ENCODE peak calls at places on chromosomes 5 and 9, in eight cellular contexts. S is anterior cingulate cortex, B is COR-L47, J is cerebellum, X is heart right ventricle, N is neural progenitor cell, A is NCI-H2081, E is bronchial epithelial cell. H is an unnamed sample.
A peak's percentile ranks its signal among the peaks of the same experiment; 100 is the strongest.

GRCh38 chr5:139664727-139665351 is 16.7 kb downstream of the CXXC5 start:
- DNase-seq in N (no peak), B (no peak), A (no peak), J (peak; percentile 62), E (no peak), S (no peak), X (no peak), H (no peak)

GRCh38 chr5:135038829-135039525 is 4.9 kb upstream of the PITX1 start:
- DNase-seq in J (no peak), S (no peak), E (peak; percentile 23), X (no peak), A (no peak), N (peak; percentile 46), B (no peak), H (no peak)

GRCh38 chr9:19938990-19939736 is 150.3 kb upstream of the SLC24A2 start:
- DNase-seq in S (no peak), B (no peak), E (peak; percentile 38), A (no peak), N (no peak), J (no peak), X (no peak), H (no peak)

GRCh38 chr5:122183098-122183794 is 53.9 kb downstream of the ZNF474 start:
- DNase-seq in E (peak; percentile 92), B (peak; percentile 54), X (peak; percentile 78), N (no peak), A (no peak), J (no peak), S (peak; percentile 54), H (no peak)

GRCh38 chr5:2686725-2687124 is 64.8 kb downstream of the IRX2 start:
- DNase-seq in A (no peak), J (no peak), B (no peak), N (peak; percentile 23), E (peak; percentile 20), X (no peak), S (no peak), H (no peak)

GRCh38 chr5:131541071-131541470 is 94.0 kb downstream of the RAPGEF6 start:
- DNase-seq in X (no peak), N (no peak), A (no peak), J (no peak), S (no peak), B (no peak), E (no peak), H (no peak)

GRCh38 chr5:108143581-108143980 is 238.3 kb downstream of the FBXL17 start:
- DNase-seq in X (no peak), E (peak; percentile 30), J (no peak), S (no peak), A (no peak), B (no peak), N (no peak), H (no peak)

GRCh38 chr9:129504404-129504803 is 116.5 kb downstream of the C9orf50 start:
- DNase-seq in E (no peak), N (no peak), B (no peak), J (no peak), A (no peak), S (no peak), X (no peak), H (no peak)

GRCh38 chr5:154223320-154223719 is 32.8 kb downstream of the GALNT10 start:
- DNase-seq in N (no peak), S (no peak), E (no peak), A (no peak), X (no peak), J (no peak), B (no peak), H (no peak)

GRCh38 chr9:131704195-131704983 is 35.5 kb downstream of the RAPGEF1 start:
- DNase-seq in E (peak; percentile 65), J (no peak), X (no peak), N (no peak), B (peak; percentile 78), A (peak; percentile 48), S (no peak), H (no peak)

GRCh38 chr5:61631438-61631941 is 299.4 kb downstream of the ZSWIM6 start:
- DNase-seq in B (no peak), E (no peak), S (peak; percentile 89), A (no peak), X (peak; percentile 52), J (peak; percentile 62), N (peak; percentile 23), H (no peak)

GRCh38 chr5:114101153-114101552 is 260.7 kb upstream of the KCNN2 start:
- DNase-seq in X (peak; percentile 45), B (peak; percentile 63), S (no peak), A (peak; percentile 13), N (peak; percentile 69), E (peak; percentile 29), J (no peak), H (peak; percentile 20)

GRCh38 chr9:6870149-6870548 is 112.4 kb downstream of the KDM4C start:
- DNase-seq in B (no peak), X (no peak), A (no peak), S (no peak), N (no peak), J (peak; percentile 20), E (no peak), H (no peak)

GRCh38 chr5:167759411-167759821 is 532.0 kb upstream of the WWC1 start:
- DNase-seq in X (no peak), N (no peak), S (no peak), J (no peak), E (peak; percentile 100), B (no peak), A (no peak), H (no peak)

GRCh38 chr9:77488439-77489126 is 159.5 kb downstream of the GNA14 start:
- DNase-seq in E (peak; percentile 29), J (no peak), X (no peak), B (no peak), S (no peak), N (peak; percentile 45), A (peak; percentile 8), H (no peak)

GRCh38 chr9:18890372-18890771 is 142.6 kb downstream of the SAXO1 start:
- DNase-seq in E (peak; percentile 44), B (no peak), J (no peak), N (no peak), S (no peak), A (no peak), X (no peak), H (no peak)

GRCh38 chr5:118115791-118116190 is 872.6 kb downstream of the DTWD2 start:
- DNase-seq in X (no peak), J (no peak), B (no peak), S (no peak), E (peak; percentile 4), A (no peak), N (no peak), H (no peak)

GRCh38 chr5:176573564-176574296 is 24.6 kb downstream of the CDHR2 start:
- DNase-seq in J (peak; percentile 81), X (peak; percentile 62), N (peak; percentile 75), E (no peak), S (peak; percentile 18), A (peak; percentile 43), B (peak; percentile 60), H (no peak)

GRCh38 chr5:124894541-124894940 is 148.1 kb upstream of the ZNF608 start:
- DNase-seq in E (no peak), A (no peak), N (no peak), B (no peak), X (no peak), S (no peak), J (no peak), H (no peak)

GRCh38 chr9:130766031-130766903 is 68.8 kb upstream of the ABL1 start:
- DNase-seq in J (no peak), E (no peak), B (no peak), X (no peak), A (no peak), S (no peak), N (no peak), H (peak; percentile 39)

GRCh38 chr5:53426878-53427277 is 53.6 kb upstream of the FST start:
- DNase-seq in S (no peak), X (no peak), N (no peak), B (no peak), E (no peak), A (no peak), J (no peak), H (no peak)

GRCh38 chr5:174337276-174338203 is 292.0 kb downstream of the NSG2 start:
- DNase-seq in A (no peak), X (no peak), N (peak; percentile 44), B (no peak), J (no peak), E (no peak), S (no peak), H (no peak)

GRCh38 chr9:109441296-109441695 is 56.8 kb downstream of the PTPN3 start:
- DNase-seq in J (no peak), S (no peak), A (no peak), X (no peak), E (no peak), N (peak; percentile 34), B (peak; percentile 10), H (no peak)

GRCh38 chr9:78320030-78320693 is 23.2 kb downstream of the PSAT1 start:
- DNase-seq in J (no peak), A (no peak), B (no peak), E (no peak), X (no peak), S (no peak), N (no peak), H (no peak)

H was measured in HL-60.